ENCODE peak calls at places on chromosomes 13 and 19, in eight cellular contexts. U is GM23338, H is fibroblast of lung, F is PC-9, K is K562, N is neural progenitor cell, L is PC-3, T is GM23248. D is an unnamed sample.

GRCh38 chr19:55600336-55601028 is 394 bp downstream of the ZNF524 start:
- DNase-seq in H (peak; percentile 65), K (no peak), F (no peak), T (peak; percentile 65), L (no peak), N (peak; percentile 96), U (peak; percentile 94), D (peak; percentile 16)

GRCh38 chr19:15373644-15374043 is 5.9 kb downstream of the AKAP8 start:
- DNase-seq in H (no peak), L (no peak), U (no peak), N (no peak), T (no peak), F (no peak), K (no peak), D (no peak)

GRCh38 chr19:18046066-18046718 is 38.2 kb downstream of the ARRDC2 start:
- DNase-seq in T (peak; percentile 91), N (no peak), K (peak; percentile 54), U (no peak), F (peak; percentile 82), L (peak; percentile 92), H (peak; percentile 73), D (peak; percentile 83)

GRCh38 chr13:98592353-98592740 is 15.4 kb upstream of the STK24 start:
- DNase-seq in F (no peak), H (no peak), K (no peak), U (no peak), N (no peak), T (no peak), L (no peak), D (no peak)

GRCh38 chr13:94239135-94239534 is 240.3 kb downstream of the DCT start:
- DNase-seq in U (no peak), K (no peak), F (no peak), N (no peak), T (peak; percentile 85), H (peak; percentile 88), L (peak; percentile 53), D (peak; percentile 54)

GRCh38 chr13:90868321-90868920 is 479.1 kb upstream of the MIR17HG start:
- DNase-seq in L (peak; percentile 49), F (peak; percentile 13), K (peak; percentile 66), N (peak; percentile 31), H (peak; percentile 7), U (peak; percentile 48), T (peak; percentile 47), D (peak; percentile 9)

GRCh38 chr19:30316560-30317106 is 55.6 kb upstream of the ZNF536 start:
- DNase-seq in U (no peak), N (no peak), F (no peak), K (no peak), H (no peak), L (no peak), T (no peak), D (no peak)

GRCh38 chr19:40567750-40568494 is 8.8 kb upstream of the SHKBP1 start:
- DNase-seq in N (peak; percentile 63), L (no peak), U (peak; percentile 62), T (peak; percentile 35), H (peak; percentile 11), K (no peak), F (no peak), D (no peak)

GRCh38 chr13:48242677-48243076 is 9.7 kb downstream of the ITM2B start:
- DNase-seq in H (no peak), K (no peak), T (no peak), U (no peak), F (no peak), L (no peak), N (no peak), D (no peak)

GRCh38 chr13:38213307-38213706 is 136.3 kb upstream of the UFM1 start:
- DNase-seq in F (no peak), H (peak; percentile 64), N (no peak), T (peak; percentile 75), L (peak; percentile 60), K (no peak), U (no peak), D (peak; percentile 69)

GRCh38 chr13:73372691-73373627 is 314.2 kb downstream of the KLF5 start:
- DNase-seq in N (no peak), H (no peak), U (no peak), F (no peak), K (no peak), L (no peak), T (no peak), D (no peak)

GRCh38 chr19:23283925-23284324 is 33.7 kb upstream of the ZNF724 start:
- DNase-seq in N (peak; percentile 55), H (peak; percentile 10), F (peak; percentile 47), K (peak; percentile 40), L (peak; percentile 24), U (peak; percentile 88), T (peak; percentile 58), D (no peak)

GRCh38 chr13:33490461-33491327 is 205.1 kb upstream of the STARD13 start:
- DNase-seq in L (no peak), T (peak; percentile 23), N (peak; percentile 66), U (peak; percentile 89), F (no peak), K (peak; percentile 26), H (no peak), D (no peak)

GRCh38 chr19:40089462-40089861 is 1.3 kb downstream of the ZNF780A start:
- DNase-seq in U (no peak), K (peak; percentile 6), N (no peak), H (peak; percentile 81), L (no peak), F (no peak), T (peak; percentile 49), D (peak; percentile 23)

GRCh38 chr19:42242071-42242511 is 311 bp downstream of the GSK3A start:
- DNase-seq in F (no peak), L (no peak), T (peak; percentile 61), U (no peak), N (no peak), K (peak; percentile 35), H (no peak), D (no peak)

GRCh38 chr13:59121507-59121906 is 1042.2 kb downstream of the DIAPH3 start:
- DNase-seq in T (no peak), L (peak; percentile 12), U (no peak), N (no peak), F (no peak), H (peak; percentile 17), K (no peak), D (no peak)

DNA sequence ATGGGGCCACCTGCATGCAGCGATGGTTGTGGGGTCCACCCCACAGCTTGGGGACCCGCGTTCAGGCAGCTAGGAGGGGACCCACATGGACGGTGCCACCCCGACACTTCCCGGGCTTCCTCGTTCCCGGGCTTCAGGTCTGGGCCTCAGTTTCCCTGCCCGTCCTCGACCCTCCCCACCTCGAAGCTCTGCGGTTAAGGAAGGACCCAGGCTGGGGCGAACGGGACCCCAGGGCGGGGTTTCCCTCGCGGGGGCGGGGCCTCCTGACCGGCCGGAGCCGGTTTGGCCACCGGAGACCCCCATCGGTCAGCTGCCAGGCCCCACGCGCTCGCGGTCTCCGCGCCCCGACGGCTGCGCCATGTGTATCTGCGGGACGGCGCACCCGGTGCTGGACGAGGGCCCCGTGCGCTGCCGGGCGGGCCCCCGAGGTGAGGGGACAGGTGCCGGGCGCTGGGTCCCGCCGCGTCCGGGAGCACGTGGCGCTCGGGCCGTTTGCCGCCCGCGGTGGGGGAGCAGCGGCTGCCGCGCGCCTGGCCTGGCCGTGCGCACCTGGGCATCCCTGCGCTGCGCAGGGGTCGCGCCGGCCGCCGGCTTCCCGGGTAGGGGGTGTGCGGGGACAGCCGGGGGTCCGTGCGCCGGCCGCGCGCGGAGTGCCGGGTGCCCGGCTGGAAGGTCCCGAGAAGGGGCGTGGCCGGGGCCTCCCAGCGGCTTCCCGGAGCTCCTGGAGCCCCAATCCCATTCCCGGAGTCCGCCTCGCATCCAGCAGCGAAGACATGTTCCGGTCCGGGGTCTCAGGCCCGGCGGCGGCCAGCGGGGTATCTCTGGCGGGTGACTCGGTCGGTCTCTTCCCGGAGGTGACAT is 4.2 kb downstream of the ARHGAP45 start:
- DNase-seq in H (no peak), F (no peak), N (peak; percentile 74), U (peak; percentile 80), L (no peak), T (peak; percentile 39), K (no peak), D (no peak)
- TF ChIP-seq EZH2 in H (peak; percentile 47), F (no peak), N (no peak), U (no peak), L (no peak), T (no peak), K (no peak), D (no peak)

GRCh38 chr13:46592410-46592809 is 39.4 kb downstream of the LRCH1 start:
- DNase-seq in H (peak; percentile 20), T (no peak), L (peak; percentile 3), K (no peak), U (no peak), N (no peak), F (no peak), D (no peak)

GRCh38 chr13:46582190-46582589 is 29.2 kb downstream of the LRCH1 start:
- DNase-seq in U (no peak), N (no peak), L (no peak), H (no peak), T (no peak), F (no peak), K (no peak), D (no peak)

GRCh38 chr13:46588019-46588418 is 35.0 kb downstream of the LRCH1 start:
- DNase-seq in L (peak; percentile 27), U (no peak), F (no peak), K (no peak), N (no peak), H (peak; percentile 14), T (no peak), D (no peak)

GRCh38 chr13:46586766-46587509 is 34.0 kb downstream of the LRCH1 start:
- DNase-seq in U (no peak), K (no peak), F (no peak), H (peak; percentile 65), T (peak; percentile 28), L (no peak), N (no peak), D (no peak)
- H3K4me2 ChIP-seq in U (no peak overlapping the region), K (no peak overlapping the region), F (no peak overlapping the region), H (no peak overlapping the region), T (no peak overlapping the region), L (no peak overlapping the region), N (no peak overlapping the region), D (no peak overlapping the region)

GRCh38 chr19:33224694-33225457 is 774 bp downstream of the SLC7A10 start:
- DNase-seq in K (no peak), F (no peak), L (no peak), H (no peak), N (no peak), T (no peak), U (peak; percentile 42), D (no peak)
- TF ChIP-seq EZH2 in K (no peak), F (no peak), L (no peak), H (peak; percentile 92), N (no peak), T (no peak), U (peak; percentile 38), D (no peak)

GRCh38 chr19:35856001-35856400 is 710 bp upstream of the KIRREL2 start:
- DNase-seq in U (peak; percentile 80), K (no peak), N (peak; percentile 89), H (no peak), F (no peak), L (no peak), T (no peak), D (no peak)
- H3K4me2 ChIP-seq in U (peak overlapping the region; percentile 93), K (peak overlapping the region; percentile 11), N (peak overlapping the region; percentile 99), H (no peak overlapping the region), F (no peak overlapping the region), L (no peak overlapping the region), T (no peak overlapping the region), D (peak overlapping the region; percentile 97)

GRCh38 chr19:48500830-48501445 is 10.7 kb downstream of the LMTK3 start:
- DNase-seq in H (no peak), K (no peak), U (no peak), T (no peak), N (no peak), F (no peak), L (no peak), D (no peak)
- TF ChIP-seq EZH2 in H (no peak), K (no peak), U (no peak), T (no peak), N (no peak), F (no peak), L (no peak), D (no peak)

GRCh38 chr19:47483200-47483599 is 819 bp downstream of the KPTN start:
- DNase-seq in F (no peak), N (no peak), L (no peak), H (no peak), T (no peak), K (no peak), U (no peak), D (no peak)
- H3K4me2 ChIP-seq in F (peak overlapping the region; percentile 82), N (peak overlapping the region; percentile 80), L (peak overlapping the region; percentile 90), H (peak overlapping the region; percentile 93), T (peak overlapping the region; percentile 96), K (peak overlapping the region; percentile 86), U (peak overlapping the region; percentile 78), D (peak overlapping the region; percentile 42)